ENCODE peak calls at places on chromosomes 2 and 18, in nine cellular contexts. One of them, this sample, is unnamed.

GRCh38 chr2:53859354-53860159 is at the start of gene GPR75:
- DNase-seq in Peyer's patch: no peak
- DNase-seq in stimulated activated CD8-positive, alpha-beta memory T cell treated with anti-CD3 and anti-CD28 coated beads, Interleukin-7, amount 100 ng/mL, for 4 hours: no peak
- DNase-seq in cerebellum: peak; percentile 71
- DNase-seq in astrocyte of the cerebellum: no peak
- DNase-seq in AG08396: peak; percentile 82
- DNase-seq in iPS-NIHi11: peak; percentile 40
- DNase-seq in NCI-H1092 treated with DMSO at 0.1 percent for 48 hours: no peak
- DNase-seq in heart left ventricle: peak; percentile 15
- DNase-seq in this sample: peak; percentile 2

GRCh38 chr18:3520230-3521085 is 70.5 kb downstream of the TGIF1 start:
- DNase-seq in Peyer's patch: no peak
- DNase-seq in stimulated activated CD8-positive, alpha-beta memory T cell treated with anti-CD3 and anti-CD28 coated beads, Interleukin-7, amount 100 ng/mL, for 4 hours: no peak
- DNase-seq in cerebellum: no peak
- DNase-seq in astrocyte of the cerebellum: no peak
- DNase-seq in AG08396: no peak
- DNase-seq in iPS-NIHi11: peak; percentile 29
- DNase-seq in NCI-H1092 treated with DMSO at 0.1 percent for 48 hours: no peak
- DNase-seq in heart left ventricle: no peak
- DNase-seq in this sample: no peak

GRCh38 chr2:43831438-43832294 is 7.0 kb downstream of the ABCG5 start:
- DNase-seq in Peyer's patch: no peak
- DNase-seq in stimulated activated CD8-positive, alpha-beta memory T cell treated with anti-CD3 and anti-CD28 coated beads, Interleukin-7, amount 100 ng/mL, for 4 hours: no peak
- DNase-seq in cerebellum: no peak
- DNase-seq in astrocyte of the cerebellum: no peak
- DNase-seq in AG08396: no peak
- DNase-seq in iPS-NIHi11: peak; percentile 55
- DNase-seq in NCI-H1092 treated with DMSO at 0.1 percent for 48 hours: peak; percentile 18
- DNase-seq in heart left ventricle: no peak
- DNase-seq in this sample: peak; percentile 22

GRCh38 chr18:10245517-10246175 is 208.8 kb upstream of the APCDD1 start:
- DNase-seq in Peyer's patch: no peak
- DNase-seq in stimulated activated CD8-positive, alpha-beta memory T cell treated with anti-CD3 and anti-CD28 coated beads, Interleukin-7, amount 100 ng/mL, for 4 hours: no peak
- DNase-seq in cerebellum: no peak
- DNase-seq in astrocyte of the cerebellum: no peak
- DNase-seq in AG08396: no peak
- DNase-seq in iPS-NIHi11: no peak
- DNase-seq in NCI-H1092 treated with DMSO at 0.1 percent for 48 hours: no peak
- DNase-seq in heart left ventricle: no peak
- DNase-seq in this sample: no peak

GRCh38 chr18:52408800-52409302 is 68.9 kb downstream of the DCC start:
- DNase-seq in Peyer's patch: no peak
- DNase-seq in stimulated activated CD8-positive, alpha-beta memory T cell treated with anti-CD3 and anti-CD28 coated beads, Interleukin-7, amount 100 ng/mL, for 4 hours: no peak
- DNase-seq in cerebellum: no peak
- DNase-seq in astrocyte of the cerebellum: no peak
- DNase-seq in AG08396: no peak
- DNase-seq in iPS-NIHi11: no peak
- DNase-seq in NCI-H1092 treated with DMSO at 0.1 percent for 48 hours: no peak
- DNase-seq in heart left ventricle: no peak
- DNase-seq in this sample: no peak

GRCh38 chr2:109017017-109017416 is 28.0 kb upstream of the EDAR start:
- DNase-seq in Peyer's patch: no peak
- DNase-seq in stimulated activated CD8-positive, alpha-beta memory T cell treated with anti-CD3 and anti-CD28 coated beads, Interleukin-7, amount 100 ng/mL, for 4 hours: no peak
- DNase-seq in cerebellum: no peak
- DNase-seq in astrocyte of the cerebellum: no peak
- DNase-seq in AG08396: no peak
- DNase-seq in iPS-NIHi11: no peak
- DNase-seq in NCI-H1092 treated with DMSO at 0.1 percent for 48 hours: no peak
- DNase-seq in heart left ventricle: no peak
- DNase-seq in this sample: no peak

GRCh38 chr2:71576541-71576940 is 123.2 kb downstream of the DYSF start:
- DNase-seq in Peyer's patch: no peak
- DNase-seq in stimulated activated CD8-positive, alpha-beta memory T cell treated with anti-CD3 and anti-CD28 coated beads, Interleukin-7, amount 100 ng/mL, for 4 hours: no peak
- DNase-seq in cerebellum: no peak
- DNase-seq in astrocyte of the cerebellum: no peak
- DNase-seq in AG08396: no peak
- DNase-seq in iPS-NIHi11: no peak
- DNase-seq in NCI-H1092 treated with DMSO at 0.1 percent for 48 hours: no peak
- DNase-seq in heart left ventricle: peak; percentile 41
- DNase-seq in this sample: no peak

GRCh38 chr2:39118786-39119499 is 1.9 kb downstream of the SOS1 start:
- DNase-seq in Peyer's patch: no peak
- DNase-seq in stimulated activated CD8-positive, alpha-beta memory T cell treated with anti-CD3 and anti-CD28 coated beads, Interleukin-7, amount 100 ng/mL, for 4 hours: no peak
- DNase-seq in cerebellum: no peak
- DNase-seq in astrocyte of the cerebellum: no peak
- DNase-seq in AG08396: no peak
- DNase-seq in iPS-NIHi11: no peak
- DNase-seq in NCI-H1092 treated with DMSO at 0.1 percent for 48 hours: no peak
- DNase-seq in heart left ventricle: no peak
- DNase-seq in this sample: no peak

GRCh38 chr2:84022810-84023431 is 436.2 kb downstream of the SUCLG1 start:
- DNase-seq in Peyer's patch: peak; percentile 53
- DNase-seq in stimulated activated CD8-positive, alpha-beta memory T cell treated with anti-CD3 and anti-CD28 coated beads, Interleukin-7, amount 100 ng/mL, for 4 hours: no peak
- DNase-seq in cerebellum: no peak
- DNase-seq in astrocyte of the cerebellum: peak; percentile 42
- DNase-seq in AG08396: peak; percentile 6
- DNase-seq in iPS-NIHi11: peak; percentile 55
- DNase-seq in NCI-H1092 treated with DMSO at 0.1 percent for 48 hours: peak; percentile 42
- DNase-seq in heart left ventricle: peak; percentile 8
- DNase-seq in this sample: peak; percentile 27

GRCh38 chr2:100483892-100484291 is 13.6 kb downstream of the NMS start:
- DNase-seq in Peyer's patch: no peak
- DNase-seq in stimulated activated CD8-positive, alpha-beta memory T cell treated with anti-CD3 and anti-CD28 coated beads, Interleukin-7, amount 100 ng/mL, for 4 hours: no peak
- DNase-seq in cerebellum: no peak
- DNase-seq in astrocyte of the cerebellum: no peak
- DNase-seq in AG08396: no peak
- DNase-seq in iPS-NIHi11: no peak
- DNase-seq in NCI-H1092 treated with DMSO at 0.1 percent for 48 hours: peak; percentile 27
- DNase-seq in heart left ventricle: no peak
- DNase-seq in this sample: peak; percentile 35

GRCh38 chr2:186726938-186727337 is 33.1 kb downstream of the FAM171B start:
- DNase-seq in Peyer's patch: no peak
- DNase-seq in stimulated activated CD8-positive, alpha-beta memory T cell treated with anti-CD3 and anti-CD28 coated beads, Interleukin-7, amount 100 ng/mL, for 4 hours: no peak
- DNase-seq in cerebellum: no peak
- DNase-seq in astrocyte of the cerebellum: no peak
- DNase-seq in AG08396: no peak
- DNase-seq in iPS-NIHi11: no peak
- DNase-seq in NCI-H1092 treated with DMSO at 0.1 percent for 48 hours: no peak
- DNase-seq in heart left ventricle: no peak
- DNase-seq in this sample: no peak

GRCh38 chr2:98404556-98405250 is 40.0 kb upstream of the INPP4A start:
- DNase-seq in Peyer's patch: no peak
- DNase-seq in stimulated activated CD8-positive, alpha-beta memory T cell treated with anti-CD3 and anti-CD28 coated beads, Interleukin-7, amount 100 ng/mL, for 4 hours: no peak
- DNase-seq in cerebellum: no peak
- DNase-seq in astrocyte of the cerebellum: no peak
- DNase-seq in AG08396: no peak
- DNase-seq in iPS-NIHi11: no peak
- DNase-seq in NCI-H1092 treated with DMSO at 0.1 percent for 48 hours: no peak
- DNase-seq in heart left ventricle: no peak
- DNase-seq in this sample: no peak

This sample was measured in NCI-H1105.